ENCODE peak calls at places on chromosome 2, in ten cellular contexts. S is H9; E is T follicular helper cell; Y is amniotic epithelial cell; Z is lower lobe of right lung; L is stimulated activated CD4-positive, alpha-beta T cell treated with anti-CD3 and anti-CD28 coated beads, Interleukin-1b, Interleukin-23, amount 100 ng/mL, for 1 hour; O is left cardiac atrium; K is NCI-H774; U is stimulated activated CD8-positive, alpha-beta memory T cell treated with anti-CD3 and anti-CD28 coated beads, Interleukin-12 subunit alpha, Interleukin-12 subunit beta, amount 100 ng/mL, for 4 hours; I is CD8-positive, alpha-beta T cell. C is an unnamed sample.

GRCh38 chr2:111676423-111676822 is 207.6 kb downstream of the ANAPC1 start:
- DNase-seq in L (no peak), K (no peak), I (no peak), Z (no peak), Y (peak), U (no peak), E (no peak), O (no peak), S (no peak), C (peak)

GRCh38 chr2:98764499-98764898 is 33.6 kb upstream of the MGAT4A start:
- DNase-seq in U (no peak), I (no peak), E (no peak), L (no peak), Z (no peak), K (no peak), S (no peak), O (no peak), Y (no peak), C (no peak)

GRCh38 chr2:239470151-239470900 is 69.5 kb upstream of the HDAC4 start:
- DNase-seq in Y (no peak), O (no peak), S (peak), Z (no peak), L (no peak), I (no peak), K (no peak), U (no peak), E (no peak), C (no peak)

GRCh38 chr2:237616373-237617304 is 10.7 kb upstream of the LRRFIP1 start:
- DNase-seq in I (no peak), E (no peak), Y (peak), K (no peak), L (no peak), Z (no peak), O (no peak), S (peak), U (no peak), C (peak)

GRCh38 chr2:7430869-7431641 is 513.8 kb downstream of the RNF144A start:
- DNase-seq in S (peak), O (peak), Z (peak), Y (no peak), K (peak), E (no peak), U (peak), L (no peak), I (peak), C (peak)

GRCh38 chr2:136310005-136310495 is 192.1 kb upstream of the CXCR4 start:
- DNase-seq in Z (no peak), K (no peak), S (no peak), L (no peak), E (no peak), I (no peak), O (no peak), Y (no peak), U (peak), C (no peak)

GRCh38 chr2:64166637-64167420 is 22.6 kb upstream of the PELI1 start:
- DNase-seq in L (no peak), Z (no peak), O (no peak), K (no peak), S (no peak), Y (no peak), I (no peak), U (no peak), E (no peak), C (no peak)

GRCh38 chr2:86271248-86271647 is 66.2 kb downstream of the REEP1 start:
- DNase-seq in I (no peak), Z (no peak), O (no peak), K (no peak), S (no peak), Y (no peak), L (no peak), U (no peak), E (no peak), C (no peak)

GRCh38 chr2:29114841-29115609 is at the start of gene CLIP4:
- DNase-seq in Y (peak), Z (peak), U (peak), L (no peak), E (peak), K (no peak), I (peak), O (peak), S (no peak), C (peak)